ENCODE peak calls at places on chromosomes 11 and 22, in four cellular contexts. One of them, this sample, is unnamed.

GRCh38 chr11:108237058-108237481 is 14.2 kb downstream of the ATM start:
- DNase-seq in H1: no peak
- DNase-seq in K562: no peak
- DNase-seq in HepG2: no peak
- DNase-seq in this sample: no peak

GRCh38 chr11:64888406-64888757 is 10.0 kb upstream of the EHD1 start:
- DNase-seq in H1: no peak
- DNase-seq in K562: no peak
- DNase-seq in HepG2: no peak
- DNase-seq in this sample: no peak

GRCh38 chr22:35140879-35141745 is 75.2 kb downstream of the ISX start:
- DNase-seq in H1: peak; percentile 88
- DNase-seq in HepG2: no peak
- DNase-seq in K562: peak; percentile 45
- DNase-seq in this sample: no peak

GRCh38 chr11:17734418-17734911 is at the start of gene KCNC1:
- DNase-seq in K562: peak; percentile 46
- DNase-seq in H1: peak; percentile 72
- DNase-seq in HepG2: no peak
- DNase-seq in this sample: no peak

GRCh38 chr11:64268687-64269379 is 15.6 kb downstream of the BAD start:
- DNase-seq in K562: peak; percentile 51
- DNase-seq in H1: peak; percentile 76
- DNase-seq in HepG2: peak; percentile 33
- DNase-seq in this sample: no peak

GRCh38 chr22:41538583-41538982 is 5.7 kb downstream of the POLR3H start:
- DNase-seq in HepG2: no peak
- DNase-seq in H1: no peak
- DNase-seq in K562: no peak
- DNase-seq in this sample: no peak

GRCh38 chr22:24393012-24393559 is 34.3 kb upstream of the ADORA2A start:
- DNase-seq in H1: no peak
- DNase-seq in K562: no peak
- DNase-seq in HepG2: no peak
- DNase-seq in this sample: no peak

GRCh38 chr11:72421351-72421750 is 13.0 kb downstream of the CLPB start:
- DNase-seq in H1: no peak
- DNase-seq in HepG2: no peak
- DNase-seq in K562: no peak
- DNase-seq in this sample: no peak

GRCh38 chr11:88603499-88603898 is 266.0 kb upstream of the CTSC start:
- DNase-seq in HepG2: no peak
- DNase-seq in H1: no peak
- DNase-seq in K562: no peak
- DNase-seq in this sample: no peak

GRCh38 chr11:130465259-130465658 is 16.8 kb downstream of the ADAMTS15 start:
- DNase-seq in K562: no peak
- DNase-seq in HepG2: no peak
- DNase-seq in H1: no peak
- DNase-seq in this sample: no peak

GRCh38 chr11:33594188-33594587 is 106.4 kb downstream of the C11orf91 start:
- DNase-seq in HepG2: no peak
- DNase-seq in H1: no peak
- DNase-seq in K562: no peak
- DNase-seq in this sample: no peak

GRCh38 chr11:33598426-33599069 is 102.1 kb downstream of the C11orf91 start:
- DNase-seq in K562: no peak
- DNase-seq in H1: peak; percentile 52
- DNase-seq in HepG2: no peak
- DNase-seq in this sample: no peak
- TF ChIP-seq HDAC2 in K562: no peak
- TF ChIP-seq HDAC2 in H1: no peak
- TF ChIP-seq HDAC2 in HepG2: no peak
- TF ChIP-seq HDAC2 in this sample: no peak

DNA sequence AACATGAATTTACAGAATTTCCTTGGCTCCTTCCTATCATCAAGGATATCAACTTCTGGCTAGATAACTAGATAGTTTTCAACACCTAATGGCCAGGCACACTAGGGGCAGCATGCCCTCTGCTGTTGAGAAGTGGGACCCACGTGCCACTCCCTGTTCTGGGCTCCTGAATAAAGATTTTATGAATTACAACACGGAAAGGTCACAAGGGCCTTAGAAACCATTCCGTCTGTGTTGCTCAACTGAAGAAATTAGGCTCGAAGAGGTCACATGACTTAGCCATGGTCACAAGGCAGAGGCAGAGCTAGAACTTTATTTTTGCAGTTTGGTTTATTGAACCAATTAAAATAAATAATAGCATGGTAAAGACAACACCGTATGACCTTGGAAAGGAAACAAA is 36.0 kb downstream of the PRCP start:
- DNase-seq in HepG2: peak; percentile 57
- DNase-seq in K562: no peak
- DNase-seq in H1: no peak
- DNase-seq in this sample: no peak
- H2AFZ ChIP-seq in HepG2: no peak overlapping the region
- H2AFZ ChIP-seq in K562: no peak overlapping the region
- H2AFZ ChIP-seq in H1: no peak overlapping the region
- H2AFZ ChIP-seq in this sample: no peak overlapping the region

GRCh38 chr11:122268601-122269130 is 152.7 kb upstream of the BLID start:
- DNase-seq in HepG2: no peak
- DNase-seq in H1: no peak
- DNase-seq in K562: no peak
- DNase-seq in this sample: no peak

GRCh38 chr11:122271167-122271566 is 155.2 kb upstream of the BLID start:
- DNase-seq in HepG2: no peak
- DNase-seq in H1: no peak
- DNase-seq in K562: no peak
- DNase-seq in this sample: no peak

GRCh38 chr11:122264121-122264520 is 148.1 kb upstream of the BLID start:
- DNase-seq in K562: no peak
- DNase-seq in HepG2: no peak
- DNase-seq in H1: no peak
- DNase-seq in this sample: no peak

GRCh38 chr11:122271747-122272146 is 155.7 kb upstream of the BLID start:
- DNase-seq in HepG2: no peak
- DNase-seq in K562: no peak
- DNase-seq in H1: no peak
- DNase-seq in this sample: no peak

DNA sequence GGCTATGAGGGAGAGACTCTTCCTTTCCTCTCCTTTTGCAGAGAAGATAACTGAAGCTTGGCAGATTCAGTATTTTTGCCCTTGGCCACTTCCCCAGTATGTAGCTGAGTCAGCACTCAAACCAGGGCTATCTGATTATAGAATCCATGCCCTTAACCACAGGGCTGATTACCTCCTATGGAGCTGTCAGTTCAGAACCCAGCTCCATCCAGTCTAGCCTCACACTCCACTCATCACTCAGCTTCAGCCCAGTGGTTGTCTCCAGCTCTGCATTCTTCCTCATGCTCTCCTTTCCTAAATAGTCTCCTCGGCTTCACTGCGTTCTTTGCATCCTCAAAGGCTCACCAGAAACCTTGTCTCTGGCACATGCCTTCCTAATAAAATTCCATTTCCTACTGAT is 151.6 kb upstream of the BLID start:
- DNase-seq in K562: no peak
- DNase-seq in HepG2: no peak
- DNase-seq in H1: no peak
- DNase-seq in this sample: no peak
- TF ChIP-seq HDAC2 in K562: no peak
- TF ChIP-seq HDAC2 in HepG2: no peak
- TF ChIP-seq HDAC2 in H1: no peak
- TF ChIP-seq HDAC2 in this sample: no peak

GRCh38 chr11:10349806-10350205 is 44.9 kb downstream of the ADM start:
- DNase-seq in K562: no peak
- DNase-seq in H1: no peak
- DNase-seq in HepG2: no peak
- DNase-seq in this sample: no peak
- H2AFZ ChIP-seq in K562: no peak overlapping the region
- H2AFZ ChIP-seq in H1: no peak overlapping the region
- H2AFZ ChIP-seq in HepG2: peak overlapping the region; percentile 19
- H2AFZ ChIP-seq in this sample: no peak overlapping the region

GRCh38 chr11:61256710-61257482 is 15.9 kb downstream of the PGA5 start:
- DNase-seq in HepG2: no peak
- DNase-seq in K562: no peak
- DNase-seq in H1: no peak
- DNase-seq in this sample: no peak
- TF ChIP-seq HDAC2 in HepG2: no peak
- TF ChIP-seq HDAC2 in K562: no peak
- TF ChIP-seq HDAC2 in H1: no peak
- TF ChIP-seq HDAC2 in this sample: no peak

GRCh38 chr11:27930946-27931345 is 177.0 kb downstream of the KIF18A start:
- DNase-seq in K562: no peak
- DNase-seq in H1: no peak
- DNase-seq in HepG2: no peak
- DNase-seq in this sample: no peak
- H2AFZ ChIP-seq in K562: no peak overlapping the region
- H2AFZ ChIP-seq in H1: no peak overlapping the region
- H2AFZ ChIP-seq in HepG2: no peak overlapping the region
- H2AFZ ChIP-seq in this sample: no peak overlapping the region

DNA sequence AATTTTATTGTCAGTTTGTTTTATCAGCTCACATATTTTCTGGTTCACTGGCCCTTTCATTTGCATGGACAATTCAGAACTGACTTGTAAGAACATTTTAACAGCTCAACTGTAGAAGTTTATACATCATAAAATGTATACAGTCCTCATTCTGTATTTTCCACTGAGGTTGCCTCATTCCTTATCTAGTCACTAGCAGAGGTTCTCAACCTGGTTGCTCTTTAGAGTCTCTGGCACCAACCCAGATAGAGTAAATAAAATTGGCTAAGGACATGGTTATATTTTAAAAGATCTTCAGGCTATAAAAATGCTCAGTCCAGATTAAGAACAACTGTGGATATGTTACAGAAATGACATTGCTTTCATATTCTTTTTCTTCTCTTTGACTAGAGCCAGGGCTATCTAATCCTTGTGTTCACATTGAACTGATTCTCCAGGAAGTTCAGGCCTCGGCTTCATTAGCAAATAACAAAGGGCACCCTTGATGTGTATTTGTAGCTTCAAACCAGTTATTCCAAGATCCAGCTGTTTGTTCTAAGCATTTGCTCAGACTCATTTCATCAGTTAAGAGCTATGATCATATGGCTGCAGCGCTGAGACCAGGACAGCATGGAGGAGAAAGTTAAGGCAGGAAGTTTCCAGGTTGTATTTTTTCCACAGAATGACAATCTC is 782.4 kb downstream of the ETS1 start:
- DNase-seq in K562: no peak
- DNase-seq in H1: no peak
- DNase-seq in HepG2: no peak
- DNase-seq in this sample: no peak
- TF ChIP-seq HDAC2 in K562: no peak
- TF ChIP-seq HDAC2 in H1: no peak
- TF ChIP-seq HDAC2 in HepG2: no peak
- TF ChIP-seq HDAC2 in this sample: no peak

DNA sequence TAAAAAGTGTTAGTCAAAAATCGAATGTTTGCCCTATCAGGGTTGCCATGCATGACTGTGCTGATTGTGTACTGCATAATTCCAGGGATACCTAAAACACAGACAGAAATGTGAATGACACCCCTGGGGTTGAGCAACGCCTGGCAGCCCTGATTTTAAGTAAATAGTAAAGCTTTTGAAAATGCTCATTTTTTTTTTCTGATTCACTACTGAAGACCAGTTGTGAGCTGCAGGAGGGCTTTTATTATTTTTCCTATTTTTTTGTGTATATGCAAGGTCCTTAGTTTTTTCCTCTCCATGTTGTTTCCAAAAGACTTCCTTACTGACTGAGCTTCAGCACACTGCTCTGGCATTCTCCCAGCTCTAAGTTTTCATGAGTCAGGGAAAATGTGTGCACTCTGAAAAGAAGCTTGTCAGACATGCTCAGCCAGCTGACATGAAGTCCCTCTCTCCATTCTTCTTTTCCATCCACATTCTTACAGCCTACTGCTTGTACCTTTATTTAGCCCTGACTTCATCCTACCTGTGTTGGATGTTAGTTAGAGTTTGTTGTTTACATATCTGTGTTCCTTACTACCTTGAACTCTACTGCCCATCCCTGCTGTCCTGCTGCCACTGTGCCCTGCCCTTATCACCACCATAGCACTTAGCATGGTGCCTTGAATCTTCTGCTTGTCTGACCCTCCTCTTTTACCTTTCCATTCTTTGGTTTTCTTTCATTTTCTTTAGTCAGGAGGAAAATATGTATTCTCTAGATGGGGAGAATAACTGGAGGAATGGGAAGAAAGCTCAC is 79.5 kb downstream of the HORMAD2 start:
- DNase-seq in HepG2: peak; percentile 12
- DNase-seq in K562: no peak
- DNase-seq in H1: no peak
- DNase-seq in this sample: no peak
- H2AFZ ChIP-seq in HepG2: no peak overlapping the region
- H2AFZ ChIP-seq in K562: no peak overlapping the region
- H2AFZ ChIP-seq in H1: peak overlapping the region; percentile 72
- H2AFZ ChIP-seq in this sample: no peak overlapping the region

DNA sequence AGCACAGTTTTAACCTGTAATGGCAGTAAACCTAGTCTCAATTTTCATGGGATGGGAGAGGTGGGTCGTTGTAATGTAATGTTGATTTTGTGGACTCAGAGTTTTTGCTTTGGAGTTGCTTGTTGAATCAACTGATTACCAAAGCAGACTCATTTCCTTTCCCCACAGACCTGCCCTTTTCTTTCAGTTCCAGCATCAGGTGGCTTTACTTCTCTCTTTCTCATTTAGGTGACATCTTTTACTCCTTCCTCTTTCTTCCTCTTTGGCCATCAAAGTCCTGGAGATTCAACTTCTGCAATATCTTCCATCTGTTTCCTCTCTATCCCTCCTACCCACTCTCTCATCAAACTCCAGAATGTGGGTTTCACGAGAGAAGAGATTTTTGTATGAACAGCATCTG is 313.9 kb downstream of the TMEM135 start:
- DNase-seq in H1: no peak
- DNase-seq in K562: no peak
- DNase-seq in HepG2: no peak
- DNase-seq in this sample: no peak
- TF ChIP-seq HDAC2 in H1: no peak
- TF ChIP-seq HDAC2 in K562: no peak
- TF ChIP-seq HDAC2 in HepG2: no peak
- TF ChIP-seq HDAC2 in this sample: no peak